ENCODE peak calls at places on chromosomes 4 and X, in nine cellular contexts. I, X, H, L, D, K, J, B and F are unnamed samples.

GRCh38 chr4:110850461-110851447 is 227.9 kb upstream of the PITX2 start:
- DNase-seq in I (no peak), H (no peak), L (peak), B (no peak), K (no peak), X (no peak), J (peak), D (no peak), F (peak)

GRCh38 chr4:158384407-158384806 is 137.3 kb upstream of the RXFP1 start:
- DNase-seq in X (no peak), B (no peak), L (no peak), H (no peak), K (no peak), I (no peak), D (no peak), J (no peak), F (no peak)

GRCh38 chr4:154836030-154836429 is 55.0 kb downstream of the RBM46 start:
- DNase-seq in I (no peak), H (no peak), K (no peak), J (no peak), D (no peak), L (no peak), X (no peak), B (no peak), F (no peak)

GRCh38 chr4:152992027-152992426 is 55.9 kb downstream of the FHDC1 start:
- DNase-seq in I (no peak), H (no peak), J (no peak), L (no peak), B (no peak), D (no peak), K (no peak), X (no peak), F (no peak)

GRCh38 chr4:47837582-47838294 is at the start of gene CORIN:
- DNase-seq in I (no peak), D (peak), B (peak), J (no peak), L (no peak), H (peak), X (no peak), K (peak), F (no peak)

GRCh38 chr4:81914623-81915022 is 442.9 kb upstream of the RASGEF1B start:
- DNase-seq in I (no peak), L (no peak), K (no peak), J (no peak), H (no peak), B (no peak), D (no peak), X (no peak), F (no peak)

GRCh38 chr4:161376275-161376674 is 787.5 kb downstream of the FSTL5 start:
- DNase-seq in H (no peak), D (no peak), K (no peak), B (no peak), J (no peak), I (no peak), L (no peak), X (no peak), F (no peak)

GRCh38 chr4:155248002-155248896 is 39.8 kb downstream of the NPY2R start:
- DNase-seq in B (no peak), H (no peak), X (peak), D (no peak), L (no peak), J (no peak), K (no peak), I (no peak), F (no peak)

GRCh38 chrX:30589146-30589888 is 11.8 kb upstream of the TASL start:
- DNase-seq in J (no peak), K (no peak), I (no peak), H (no peak), L (no peak), X (no peak), B (peak), D (no peak), F (no peak)

GRCh38 chr4:82892467-82892802 is 1.5 kb upstream of the SEC31A start:
- DNase-seq in B (no peak), X (no peak), K (no peak), L (no peak), D (no peak), I (no peak), J (no peak), H (no peak), F (no peak)

GRCh38 chrX:118062048-118062789 is 54.4 kb downstream of the KLHL13 start:
- DNase-seq in K (no peak), L (no peak), D (no peak), I (no peak), B (peak), H (no peak), X (no peak), J (no peak), F (no peak)

GRCh38 chrX:30635630-30636029 is 17.6 kb upstream of the GK start:
- DNase-seq in I (no peak), J (no peak), H (no peak), K (no peak), L (no peak), B (peak), X (no peak), D (no peak), F (no peak)

GRCh38 chr4:150381026-150381425 is 200.9 kb upstream of the MAB21L2 start:
- DNase-seq in B (no peak), I (no peak), L (no peak), X (no peak), K (no peak), D (no peak), H (no peak), J (no peak), F (no peak)

GRCh38 chr4:28686618-28687017 is 1826.0 kb downstream of the STIM2 start:
- DNase-seq in B (peak), K (no peak), X (no peak), H (no peak), I (no peak), L (peak), D (no peak), J (peak), F (peak)

GRCh38 chr4:52824603-52825310 is 37.4 kb upstream of the RASL11B start:
- DNase-seq in B (no peak), K (no peak), I (no peak), D (no peak), X (peak), L (no peak), J (peak), H (peak), F (peak)

GRCh38 chr4:74534121-74534520 is 89.2 kb downstream of the AREG start:
- DNase-seq in I (no peak), K (no peak), H (no peak), J (no peak), B (no peak), L (no peak), D (no peak), X (no peak), F (no peak)

GRCh38 chrX:97050413-97050812 is 166.7 kb downstream of the RPA4 start:
- DNase-seq in X (no peak), B (no peak), D (no peak), I (no peak), L (no peak), J (no peak), H (no peak), K (no peak), F (no peak)

GRCh38 chr4:56530269-56531148 is 24.9 kb downstream of the ARL9 start:
- DNase-seq in I (peak), J (peak), L (peak), H (peak), X (peak), B (peak), K (peak), D (peak), F (peak)

GRCh38 chr4:55216871-55217635 is 91.7 kb upstream of the KDR start:
- DNase-seq in D (no peak), X (no peak), B (no peak), L (no peak), I (no peak), J (no peak), K (no peak), H (no peak), F (peak)

GRCh38 chr4:48064349-48064748 is 47.8 kb downstream of the NIPAL1 start:
- DNase-seq in X (no peak), H (no peak), L (no peak), I (no peak), D (no peak), B (no peak), K (no peak), J (no peak), F (no peak)

GRCh38 chrX:105610401-105610800 is 211.9 kb upstream of the NRK start:
- DNase-seq in H (no peak), B (no peak), J (no peak), L (no peak), X (no peak), I (no peak), K (no peak), D (no peak), F (no peak)

GRCh38 chr4:127370495-127371069 is 262.2 kb upstream of the INTU start:
- DNase-seq in L (peak), K (peak), X (no peak), H (no peak), D (peak), I (no peak), B (no peak), J (peak), F (peak)

GRCh38 chr4:159052315-159052714 is 50.6 kb upstream of the RAPGEF2 start:
- DNase-seq in K (no peak), J (no peak), X (no peak), I (no peak), B (no peak), D (no peak), H (no peak), L (no peak), F (no peak)

GRCh38 chr4:2792711-2793577 is at the start of gene SH3BP2:
- DNase-seq in D (peak), H (peak), K (peak), X (no peak), B (peak), J (peak), L (peak), I (peak), F (peak)

GRCh38 chr4:152696764-152697250 is 17.0 kb upstream of the TMEM154 start:
- DNase-seq in B (no peak), L (no peak), J (peak), H (no peak), D (no peak), I (no peak), K (no peak), X (peak), F (peak)

GRCh38 chrX:71540801-71541545 is 8.1 kb downstream of the OGT start:
- DNase-seq in K (no peak), B (peak), H (no peak), I (no peak), X (no peak), J (no peak), D (no peak), L (no peak), F (no peak)

GRCh38 chr4:7416745-7417432 is 17.8 kb downstream of the PSAPL1 start:
- DNase-seq in X (no peak), K (peak), L (peak), D (no peak), J (no peak), H (no peak), B (no peak), I (peak), F (no peak)

GRCh38 chrX:132184871-132185270 is 34.4 kb downstream of the RAP2C start:
- DNase-seq in I (no peak), X (no peak), J (no peak), D (no peak), L (no peak), H (no peak), K (no peak), B (no peak), F (no peak)

GRCh38 chrX:43940811-43941210 is 32.4 kb downstream of the NDP start:
- DNase-seq in L (peak), K (no peak), B (no peak), D (no peak), J (no peak), H (no peak), X (no peak), I (no peak), F (no peak)

DNA sequence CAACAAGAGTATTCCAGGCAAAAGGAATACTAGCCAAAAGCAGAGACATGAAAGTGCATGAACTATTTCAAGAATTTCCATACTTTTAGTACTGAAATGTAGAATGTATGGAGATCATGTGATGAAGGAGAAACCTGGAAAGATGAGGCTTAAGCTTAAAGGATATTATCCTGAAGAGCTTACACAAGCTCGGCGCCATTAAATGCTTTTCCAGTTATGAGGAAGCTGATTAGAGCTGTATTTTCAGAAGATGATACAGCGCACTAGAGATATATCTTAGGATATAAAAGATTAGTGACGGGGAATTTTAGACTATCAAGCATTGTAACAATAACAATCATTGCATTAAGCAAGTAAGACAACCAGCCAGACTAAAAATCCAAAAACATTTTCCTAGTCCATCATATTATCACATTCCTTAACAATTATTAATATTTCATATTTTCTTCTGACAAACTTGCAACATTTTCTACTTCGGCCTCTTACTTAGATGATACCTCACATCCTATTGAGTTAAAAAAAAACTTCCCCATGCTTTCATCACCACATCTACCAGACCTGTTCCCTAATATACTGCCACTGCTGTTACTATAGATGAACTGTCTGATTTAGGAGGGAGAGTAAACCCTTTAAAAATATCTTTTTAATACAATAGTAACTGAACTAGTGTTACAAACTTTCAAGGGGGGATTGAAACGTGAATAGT is 1.3 kb downstream of the FAM200B start:
- DNase-seq in K (no peak), H (no peak), D (no peak), L (no peak), J (no peak), X (no peak), I (no peak), B (peak), F (no peak)
- H3K4me3 ChIP-seq in K (peak), H (peak), D (peak), L (peak), J (no peak), X (peak), I (no peak), B (peak), F (peak)

GRCh38 chr4:30714408-30715031 is 5.6 kb upstream of the PCDH7 start:
- DNase-seq in H (no peak), X (no peak), D (no peak), K (no peak), J (peak), B (peak), I (no peak), L (peak), F (peak)

GRCh38 chr4:30717208-30718020 is 2.8 kb upstream of the PCDH7 start:
- DNase-seq in H (peak), I (peak), B (peak), K (peak), L (peak), X (no peak), J (no peak), D (no peak), F (peak)

GRCh38 chr4:30718021-30718888 is 1.9 kb upstream of the PCDH7 start:
- DNase-seq in J (no peak), B (no peak), X (no peak), L (peak), D (no peak), K (no peak), I (peak), H (no peak), F (peak)

GRCh38 chr4:30716671-30717207 is 3.4 kb upstream of the PCDH7 start:
- DNase-seq in K (no peak), L (peak), J (no peak), I (no peak), B (no peak), X (no peak), D (no peak), H (no peak), F (no peak)

DNA sequence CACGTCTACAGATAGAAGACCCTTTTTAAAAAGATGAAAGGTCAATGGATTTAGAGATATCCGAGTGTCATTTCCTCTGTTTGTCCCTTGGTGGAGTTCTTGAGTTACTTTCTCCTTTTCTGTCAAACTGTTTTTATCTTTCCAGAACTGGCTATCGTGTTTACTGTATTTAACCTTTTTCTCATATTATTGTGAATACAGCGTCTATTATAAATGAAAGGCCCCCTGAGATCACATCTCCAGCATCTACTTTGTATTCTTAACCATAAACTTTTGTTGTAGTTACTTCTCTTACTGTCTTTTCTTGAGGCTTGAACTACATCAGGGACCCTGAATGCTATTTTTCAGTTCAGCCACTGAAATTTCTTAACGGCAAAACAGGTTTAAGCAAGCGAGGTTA is 4.0 kb upstream of the PCDH7 start:
- DNase-seq in X (no peak), I (no peak), K (no peak), J (no peak), B (peak), H (no peak), L (no peak), D (no peak), F (no peak)
- H3K4me3 ChIP-seq in X (no peak), I (no peak), K (peak), J (no peak), B (peak), H (peak), L (peak), D (peak), F (peak)

GRCh38 chrX:154749856-154750255 is 1.0 kb downstream of the GAB3 start:
- DNase-seq in H (no peak), K (no peak), L (no peak), X (no peak), I (no peak), J (no peak), B (peak), D (no peak), F (no peak)
- H3K4me3 ChIP-seq in H (peak), K (peak), L (no peak), X (no peak), I (no peak), J (no peak), B (peak), D (peak), F (no peak)

GRCh38 chrX:12871181-12871580 is 4.3 kb downstream of the TLR7 start:
- DNase-seq in D (no peak), X (no peak), I (no peak), K (no peak), H (no peak), B (peak), L (no peak), J (no peak), F (no peak)
- H3K4me3 ChIP-seq in D (no peak), X (no peak), I (no peak), K (no peak), H (no peak), B (no peak), L (no peak), J (no peak), F (no peak)

DNA sequence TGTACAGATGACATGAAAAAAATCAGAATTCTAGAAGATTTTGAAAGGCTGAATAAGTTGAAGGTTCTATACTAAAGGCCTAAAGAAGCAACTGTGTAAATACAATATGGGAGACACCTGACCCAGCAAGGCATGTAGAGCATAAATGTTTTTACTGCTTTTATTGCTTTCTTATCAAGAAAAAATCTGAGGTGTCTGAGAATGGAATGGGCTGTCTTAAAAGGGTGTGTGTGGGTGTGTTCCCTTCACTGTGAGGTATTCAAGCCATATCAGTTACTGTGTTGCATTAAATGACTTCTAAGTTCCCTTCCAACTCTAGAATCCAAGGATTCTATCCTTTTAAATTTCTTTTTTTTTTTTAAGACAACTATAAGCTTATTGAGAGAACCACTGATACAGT is 15.8 kb downstream of the ATP8A1 start:
- DNase-seq in B (no peak), K (no peak), D (no peak), X (no peak), H (no peak), J (no peak), I (no peak), L (no peak), F (no peak)
- H3K4me3 ChIP-seq in B (no peak), K (no peak), D (no peak), X (no peak), H (no peak), J (no peak), I (no peak), L (no peak), F (no peak)